ENCODE peak calls at places on chromosomes 2 and 18, in eight cellular contexts. O is NCI-H460; A is hypothalamus; K is CD8-positive, alpha-beta T cell; U is testis; M is NCI-H345; D is GM23338; X is activated CD8-positive, alpha-beta memory T cell treated with anti-CD3 and anti-CD28 coated beads for 48 hours. L is an unnamed sample.

GRCh38 chr2:98158305-98158704 is 71.3 kb downstream of the VWA3B start:
- DNase-seq in O (no peak), A (no peak), K (no peak), U (no peak), M (no peak), D (no peak), X (no peak), L (no peak)

GRCh38 chr2:105761931-105762515 is 17.3 kb downstream of the NCK2 start:
- DNase-seq in O (no peak), A (no peak), K (no peak), U (no peak), M (no peak), D (peak; percentile 93), X (no peak), L (no peak)

GRCh38 chr2:170155022-170155722 is 22.8 kb upstream of the MYO3B start:
- DNase-seq in O (no peak), A (no peak), K (no peak), U (no peak), M (no peak), D (peak; percentile 51), X (no peak), L (no peak)

GRCh38 chr2:118443596-118443995 is 355.3 kb downstream of the INSIG2 start:
- DNase-seq in O (no peak), A (no peak), K (no peak), U (no peak), M (no peak), D (no peak), X (no peak), L (no peak)

GRCh38 chr2:202429164-202429980 is 53.2 kb downstream of the BMPR2 start:
- DNase-seq in O (peak; percentile 11), A (no peak), K (no peak), U (no peak), M (no peak), D (no peak), X (no peak), L (no peak)

GRCh38 chr18:3230401-3231334 is 10.9 kb upstream of the MYOM1 start:
- DNase-seq in O (peak; percentile 72), A (no peak), K (no peak), U (peak; percentile 87), M (no peak), D (peak; percentile 51), X (no peak), L (no peak)

GRCh38 chr2:28206786-28207185 is 185.9 kb upstream of the FOSL2 start:
- DNase-seq in O (no peak), A (no peak), K (no peak), U (peak; percentile 22), M (peak; percentile 67), D (no peak), X (no peak), L (no peak)

GRCh38 chr18:62844850-62845643 is 129.7 kb downstream of the PHLPP1 start:
- DNase-seq in O (no peak), A (no peak), K (no peak), U (no peak), M (no peak), D (no peak), X (no peak), L (no peak)

GRCh38 chr18:58828399-58829121 is 36.1 kb upstream of the ZNF532 start:
- DNase-seq in O (no peak), A (no peak), K (no peak), U (peak; percentile 92), M (no peak), D (no peak), X (no peak), L (no peak)

GRCh38 chr18:78730564-78731422 is 248.8 kb upstream of the SALL3 start:
- DNase-seq in O (no peak), A (no peak), K (no peak), U (no peak), M (no peak), D (no peak), X (no peak), L (no peak)

GRCh38 chr2:216643986-216644662 is 10.9 kb downstream of the IGFBP2 start:
- DNase-seq in O (no peak), A (no peak), K (no peak), U (no peak), M (no peak), D (peak; percentile 27), X (no peak), L (no peak)

GRCh38 chr2:160125828-160126227 is 63.4 kb upstream of the PLA2R1 start:
- DNase-seq in O (no peak), A (no peak), K (no peak), U (no peak), M (no peak), D (peak; percentile 21), X (no peak), L (no peak)

L was measured in CD14-positive monocyte.